ENCODE peak calls at places on chromosomes 2 and 18, in six cellular contexts. U is K562, G is A549, B is HepG2, C is endothelial cell of umbilical vein, P is GM12878. E is an unnamed sample.

GRCh38 chr2:198296665-198297308 is 492.4 kb downstream of the PLCL1 start:
- DNase-seq in U (peak), G (peak), B (peak), C (peak), P (no peak), E (peak)

GRCh38 chr2:38174646-38175096 is 98.7 kb upstream of the CYP1B1 start:
- DNase-seq in U (no peak), G (no peak), B (no peak), C (no peak), P (no peak), E (peak)

GRCh38 chr2:134657650-134658250 is 61.0 kb downstream of the TMEM163 start:
- DNase-seq in U (no peak), G (peak), B (peak), C (peak), P (no peak), E (peak)

GRCh38 chr2:6948081-6949008 is 31.1 kb downstream of the RNF144A start:
- DNase-seq in U (no peak), G (no peak), B (no peak), C (no peak), P (no peak), E (no peak)

GRCh38 chr2:152582081-152582480 is 135.2 kb downstream of the PRPF40A start:
- DNase-seq in U (no peak), G (no peak), B (no peak), C (peak), P (no peak), E (no peak)

GRCh38 chr2:212892193-212892592 is 259.2 kb downstream of the IKZF2 start:
- DNase-seq in U (no peak), G (peak), B (peak), C (peak), P (no peak), E (peak)

GRCh38 chr2:27823135-27823534 is 51.6 kb downstream of the MRPL33 start:
- DNase-seq in U (no peak), G (no peak), B (no peak), C (no peak), P (no peak), E (no peak)

GRCh38 chr2:37802106-37802791 is 122.8 kb upstream of the RMDN2 start:
- DNase-seq in U (no peak), G (peak), B (no peak), C (no peak), P (no peak), E (no peak)

GRCh38 chr2:127423476-127423840 is 5.2 kb downstream of the PROC start:
- DNase-seq in U (no peak), G (no peak), B (no peak), C (no peak), P (no peak), E (peak)

GRCh38 chr2:67846341-67847070 is 216.3 kb downstream of the C1D start:
- DNase-seq in U (peak), G (peak), B (peak), C (peak), P (no peak), E (peak)

GRCh38 chr2:26541401-26542193 is 63.7 kb upstream of the OTOF start:
- DNase-seq in U (no peak), G (no peak), B (no peak), C (no peak), P (no peak), E (no peak)

GRCh38 chr18:26628017-26628416 is 79.7 kb upstream of the KCTD1 start:
- DNase-seq in U (no peak), G (no peak), B (no peak), C (no peak), P (no peak), E (no peak)

GRCh38 chr18:12394428-12394827 is 13.3 kb upstream of the PRELID3A start:
- DNase-seq in U (peak), G (peak), B (no peak), C (peak), P (no peak), E (peak)

GRCh38 chr2:101063753-101064502 is 61.8 kb downstream of the RPL31 start:
- DNase-seq in U (no peak), G (peak), B (no peak), C (no peak), P (no peak), E (no peak)

GRCh38 chr2:56372071-56372656 is 188.4 kb downstream of the CCDC85A start:
- DNase-seq in U (no peak), G (no peak), B (no peak), C (no peak), P (no peak), E (no peak)

GRCh38 chr2:8574196-8575010 is 107.5 kb upstream of the ID2 start:
- DNase-seq in U (no peak), G (no peak), B (peak), C (no peak), P (no peak), E (peak)
- TF ChIP-seq MAX in U (no peak), G (no peak), B (peak), C (no peak), P (no peak), E (no peak)

GRCh38 chr18:8366656-8367055 is 242.6 kb upstream of the RAB12 start:
- DNase-seq in U (no peak), G (no peak), B (no peak), C (no peak), P (no peak), E (no peak)
- TF ChIP-seq MYC in U (no peak), G (no peak), B (no peak), C (no peak), P (no peak), E (no peak)

GRCh38 chr2:41521191-41521590 is 526.6 kb upstream of the PKDCC start:
- DNase-seq in U (no peak), G (no peak), B (no peak), C (no peak), P (no peak), E (no peak)
- TF ChIP-seq MAX in U (no peak), G (no peak), B (no peak), C (no peak), P (no peak), E (no peak)

GRCh38 chr2:215998636-215999035 is 14.7 kb downstream of the MREG start:
- DNase-seq in U (no peak), G (no peak), B (no peak), C (no peak), P (no peak), E (no peak)

GRCh38 chr2:215997219-215997618 is 16.1 kb downstream of the MREG start:
- DNase-seq in U (no peak), G (no peak), B (no peak), C (no peak), P (no peak), E (no peak)

DNA sequence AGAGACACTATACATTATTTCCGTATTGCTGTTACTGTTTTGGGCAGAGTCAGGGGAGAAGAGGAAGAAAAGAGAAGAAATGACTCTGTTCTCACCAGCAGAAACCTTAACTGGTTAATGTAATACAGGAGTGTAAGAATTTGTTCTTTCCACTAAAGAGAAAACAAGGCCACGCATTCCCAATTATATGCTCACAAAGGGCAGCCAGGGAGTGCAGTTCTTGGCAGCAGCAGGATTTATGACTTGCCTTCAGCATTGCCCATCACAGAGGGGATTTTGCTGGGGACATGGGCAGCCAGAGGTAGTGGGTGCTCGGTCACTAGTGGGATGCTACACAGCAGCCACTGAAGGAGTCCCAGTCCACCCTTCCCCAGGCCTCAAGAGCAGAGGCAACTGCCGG is 18.4 kb downstream of the MREG start:
- DNase-seq in U (no peak), G (no peak), B (no peak), C (no peak), P (no peak), E (no peak)
- TF ChIP-seq MYC in U (no peak), G (no peak), B (no peak), C (no peak), P (no peak), E (no peak)

E was measured in NB4.